ENCODE peak calls at places on chromosome 14, in five cellular contexts. One of them, this sample, is unnamed.
A peak's percentile ranks its signal among the peaks of the same experiment; 100 is the strongest.

GRCh38 chr14:94088516-94088915 is 7.4 kb downstream of the IFI27L1 start:
- DNase-seq in HepG2: no peak
- DNase-seq in HCT116: no peak
- DNase-seq in GM12878: no peak
- DNase-seq in K562: no peak
- DNase-seq in this sample: no peak

GRCh38 chr14:80206351-80206750 is 5.0 kb downstream of the DIO2 start:
- DNase-seq in GM12878: no peak
- DNase-seq in HCT116: no peak
- DNase-seq in HepG2: no peak
- DNase-seq in K562: no peak
- DNase-seq in this sample: no peak

GRCh38 chr14:40467969-40468368 is 1035.7 kb upstream of the FBXO33 start:
- DNase-seq in GM12878: no peak
- DNase-seq in HCT116: no peak
- DNase-seq in K562: no peak
- DNase-seq in HepG2: no peak
- DNase-seq in this sample: no peak

GRCh38 chr14:103073367-103073875 is 10.6 kb upstream of the LBHD2 start:
- DNase-seq in K562: no peak
- DNase-seq in GM12878: no peak
- DNase-seq in HepG2: no peak
- DNase-seq in HCT116: no peak
- DNase-seq in this sample: no peak

GRCh38 chr14:91470216-91470615 is 39.9 kb downstream of the PPP4R3A start:
- DNase-seq in GM12878: no peak
- DNase-seq in HepG2: no peak
- DNase-seq in K562: no peak
- DNase-seq in HCT116: no peak
- DNase-seq in this sample: no peak

GRCh38 chr14:34023824-34024767 is 73.2 kb upstream of the EGLN3 start:
- DNase-seq in HepG2: peak; percentile 100
- DNase-seq in HCT116: peak; percentile 2
- DNase-seq in K562: no peak
- DNase-seq in GM12878: no peak
- DNase-seq in this sample: peak; percentile 23

GRCh38 chr14:34237677-34238076 is 224.4 kb downstream of the SPTSSA start:
- DNase-seq in HepG2: peak; percentile 47
- DNase-seq in K562: no peak
- DNase-seq in HCT116: no peak
- DNase-seq in GM12878: no peak
- DNase-seq in this sample: no peak

GRCh38 chr14:85344847-85345591 is 184.9 kb upstream of the FLRT2 start:
- DNase-seq in K562: no peak
- DNase-seq in HCT116: no peak
- DNase-seq in GM12878: no peak
- DNase-seq in HepG2: no peak
- DNase-seq in this sample: no peak

GRCh38 chr14:68666206-68666730 is 126.6 kb downstream of the ZFP36L1 start:
- DNase-seq in K562: no peak
- DNase-seq in HepG2: no peak
- DNase-seq in HCT116: no peak
- DNase-seq in GM12878: no peak
- DNase-seq in this sample: no peak

GRCh38 chr14:25298238-25298637 is 248.3 kb upstream of the STXBP6 start:
- DNase-seq in GM12878: no peak
- DNase-seq in HCT116: no peak
- DNase-seq in HepG2: no peak
- DNase-seq in K562: no peak
- DNase-seq in this sample: no peak

GRCh38 chr14:72715215-72715909 is 178.5 kb downstream of the DPF3 start:
- DNase-seq in GM12878: no peak
- DNase-seq in HepG2: no peak
- DNase-seq in HCT116: no peak
- DNase-seq in K562: no peak
- DNase-seq in this sample: no peak

GRCh38 chr14:87250992-87251391 is 742.0 kb downstream of the GALC start:
- DNase-seq in GM12878: no peak
- DNase-seq in K562: no peak
- DNase-seq in HepG2: no peak
- DNase-seq in HCT116: no peak
- DNase-seq in this sample: no peak

GRCh38 chr14:21049263-21049662 is 7.1 kb downstream of the RNASE7 start:
- DNase-seq in K562: no peak
- DNase-seq in HCT116: no peak
- DNase-seq in GM12878: no peak
- DNase-seq in HepG2: no peak
- DNase-seq in this sample: no peak

GRCh38 chr14:50947446-50947845 is 3.2 kb upstream of the PYGL start:
- DNase-seq in HCT116: no peak
- DNase-seq in HepG2: peak; percentile 50
- DNase-seq in K562: no peak
- DNase-seq in GM12878: no peak
- DNase-seq in this sample: no peak

GRCh38 chr14:78425332-78425731 is 255.2 kb downstream of the NRXN3 start:
- DNase-seq in K562: no peak
- DNase-seq in HepG2: no peak
- DNase-seq in HCT116: no peak
- DNase-seq in GM12878: no peak
- DNase-seq in this sample: no peak

GRCh38 chr14:50049703-50050102 is 66.7 kb downstream of the VCPKMT start:
- DNase-seq in HCT116: no peak
- DNase-seq in GM12878: no peak
- DNase-seq in K562: no peak
- DNase-seq in HepG2: no peak
- DNase-seq in this sample: no peak

GRCh38 chr14:101076451-101077220 is 173.1 kb upstream of the RTL1 start:
- DNase-seq in HCT116: no peak
- DNase-seq in HepG2: no peak
- DNase-seq in GM12878: no peak
- DNase-seq in K562: no peak
- DNase-seq in this sample: peak; percentile 30

GRCh38 chr14:78143489-78144145 is 26.6 kb upstream of the NRXN3 start:
- DNase-seq in K562: peak; percentile 17
- DNase-seq in GM12878: no peak
- DNase-seq in HepG2: no peak
- DNase-seq in HCT116: no peak
- DNase-seq in this sample: no peak

GRCh38 chr14:54572316-54572715 is 5.4 kb downstream of the SAMD4A start:
- DNase-seq in GM12878: no peak
- DNase-seq in K562: peak; percentile 29
- DNase-seq in HCT116: no peak
- DNase-seq in HepG2: peak; percentile 41
- DNase-seq in this sample: peak; percentile 34

GRCh38 chr14:56894591-56894991 is 84.3 kb upstream of the OTX2 start:
- DNase-seq in K562: no peak
- DNase-seq in HCT116: no peak
- DNase-seq in GM12878: no peak
- DNase-seq in HepG2: no peak
- DNase-seq in this sample: no peak

GRCh38 chr14:39641224-39641623 is 209.0 kb upstream of the FBXO33 start:
- DNase-seq in HepG2: no peak
- DNase-seq in K562: no peak
- DNase-seq in GM12878: no peak
- DNase-seq in HCT116: no peak
- DNase-seq in this sample: no peak

GRCh38 chr14:104933721-104934379 is 9.2 kb downstream of the PLD4 start:
- DNase-seq in GM12878: no peak
- DNase-seq in K562: peak; percentile 30
- DNase-seq in HCT116: no peak
- DNase-seq in HepG2: no peak
- DNase-seq in this sample: peak; percentile 71

GRCh38 chr14:51597511-51597920 is 54.2 kb upstream of the FRMD6 start:
- DNase-seq in K562: no peak
- DNase-seq in HCT116: no peak
- DNase-seq in GM12878: no peak
- DNase-seq in HepG2: no peak
- DNase-seq in this sample: no peak

GRCh38 chr14:99133563-99134332 is 138.2 kb downstream of the BCL11B start:
- DNase-seq in HepG2: no peak
- DNase-seq in K562: no peak
- DNase-seq in HCT116: no peak
- DNase-seq in GM12878: no peak
- DNase-seq in this sample: peak; percentile 1

GRCh38 chr14:54654600-54654999 is 87.7 kb downstream of the SAMD4A start:
- DNase-seq in HepG2: no peak
- DNase-seq in HCT116: no peak
- DNase-seq in K562: no peak
- DNase-seq in GM12878: no peak
- DNase-seq in this sample: no peak

GRCh38 chr14:101187017-101187815 is 283.7 kb upstream of the RTL1 start:
- DNase-seq in HepG2: no peak
- DNase-seq in GM12878: no peak
- DNase-seq in K562: no peak
- DNase-seq in HCT116: no peak
- DNase-seq in this sample: peak; percentile 7

GRCh38 chr14:68910540-68910939 is 68.6 kb downstream of the ACTN1 start:
- DNase-seq in HepG2: no peak
- DNase-seq in GM12878: no peak
- DNase-seq in K562: no peak
- DNase-seq in HCT116: no peak
- DNase-seq in this sample: no peak

GRCh38 chr14:70257526-70257925 is 68.8 kb upstream of the SLC8A3 start:
- DNase-seq in HCT116: peak; percentile 60
- DNase-seq in GM12878: no peak
- DNase-seq in HepG2: no peak
- DNase-seq in K562: peak; percentile 50
- DNase-seq in this sample: no peak

DNA sequence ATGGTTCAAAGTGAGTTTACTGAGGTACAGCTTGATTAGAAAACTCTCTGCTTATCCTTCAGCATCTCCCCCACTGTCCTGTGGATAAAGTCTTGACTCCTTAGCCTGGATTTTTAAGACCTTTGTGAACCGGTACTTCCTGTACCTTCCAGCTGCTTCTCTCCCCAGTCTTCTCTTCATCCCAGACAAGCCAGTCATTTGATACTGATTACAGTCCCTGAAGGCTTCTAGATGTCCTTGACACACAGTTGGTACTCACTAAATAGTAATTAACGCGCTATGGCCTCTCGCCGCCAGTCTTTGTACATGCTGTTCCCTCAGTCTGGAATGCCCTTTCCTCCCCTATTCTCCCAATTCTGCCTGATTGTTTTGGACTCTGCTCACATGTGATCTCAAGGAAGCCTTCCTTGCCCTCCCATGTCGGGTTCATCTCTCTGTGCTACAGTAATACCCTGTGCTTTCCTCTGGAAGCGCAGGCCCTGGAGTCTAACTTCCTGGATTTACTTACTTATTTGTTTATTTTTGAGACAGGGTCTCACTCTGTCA is 50.6 kb upstream of the PTGR2 start:
- DNase-seq in GM12878: no peak
- DNase-seq in HepG2: no peak
- DNase-seq in HCT116: no peak
- DNase-seq in K562: no peak
- DNase-seq in this sample: no peak
- TF ChIP-seq ZBTB33 in GM12878: no peak
- TF ChIP-seq ZBTB33 in HepG2: no peak
- TF ChIP-seq ZBTB33 in HCT116: no peak
- TF ChIP-seq ZBTB33 in K562: no peak
- TF ChIP-seq ZBTB33 in this sample: no peak

GRCh38 chr14:24137529-24138395 is 1.8 kb downstream of the PSME1 start:
- DNase-seq in HepG2: no peak
- DNase-seq in HCT116: no peak
- DNase-seq in K562: no peak
- DNase-seq in GM12878: no peak
- DNase-seq in this sample: no peak

GRCh38 chr14:24141030-24141880 is at the start of gene EMC9:
- DNase-seq in HepG2: peak; percentile 100
- DNase-seq in HCT116: peak; percentile 99
- DNase-seq in K562: peak; percentile 94
- DNase-seq in GM12878: peak; percentile 97
- DNase-seq in this sample: peak; percentile 94

GRCh38 chr14:24138396-24139271 is 2.6 kb downstream of the PSME1 start:
- DNase-seq in K562: no peak
- DNase-seq in HepG2: no peak
- DNase-seq in HCT116: no peak
- DNase-seq in GM12878: no peak
- DNase-seq in this sample: no peak

GRCh38 chr14:24136684-24137528 is 912 bp downstream of the PSME1 start:
- DNase-seq in K562: no peak
- DNase-seq in HepG2: no peak
- DNase-seq in HCT116: no peak
- DNase-seq in GM12878: no peak
- DNase-seq in this sample: no peak

GRCh38 chr14:24139272-24139934 is 2.0 kb downstream of the EMC9 start:
- DNase-seq in K562: no peak
- DNase-seq in HepG2: peak; percentile 72
- DNase-seq in HCT116: no peak
- DNase-seq in GM12878: no peak
- DNase-seq in this sample: no peak
- TF ChIP-seq CTCF in K562: no peak
- TF ChIP-seq CTCF in HepG2: peak; percentile 25
- TF ChIP-seq CTCF in HCT116: peak; percentile 27
- TF ChIP-seq CTCF in GM12878: no peak
- TF ChIP-seq CTCF in this sample: no peak

GRCh38 chr14:46820291-46820690 is 168.7 kb upstream of the RPL10L start:
- DNase-seq in K562: no peak
- DNase-seq in GM12878: no peak
- DNase-seq in HepG2: no peak
- DNase-seq in HCT116: no peak
- DNase-seq in this sample: no peak
- TF ChIP-seq YY1 in K562: no peak
- TF ChIP-seq YY1 in GM12878: no peak
- TF ChIP-seq YY1 in HepG2: no peak
- TF ChIP-seq YY1 in HCT116: no peak
- TF ChIP-seq YY1 in this sample: no peak

GRCh38 chr14:89240414-89240813 is 176.6 kb downstream of the FOXN3 start:
- DNase-seq in GM12878: no peak
- DNase-seq in K562: no peak
- DNase-seq in HCT116: no peak
- DNase-seq in HepG2: no peak
- DNase-seq in this sample: no peak

GRCh38 chr14:89237923-89238529 is 179.0 kb downstream of the FOXN3 start:
- DNase-seq in GM12878: no peak
- DNase-seq in K562: no peak
- DNase-seq in HCT116: no peak
- DNase-seq in HepG2: no peak
- DNase-seq in this sample: peak; percentile 61

GRCh38 chr14:89232366-89233070 is 184.5 kb downstream of the FOXN3 start:
- DNase-seq in GM12878: no peak
- DNase-seq in HepG2: peak; percentile 89
- DNase-seq in K562: no peak
- DNase-seq in HCT116: no peak
- DNase-seq in this sample: no peak

GRCh38 chr14:89233184-89233583 is 183.8 kb downstream of the FOXN3 start:
- DNase-seq in GM12878: no peak
- DNase-seq in HepG2: no peak
- DNase-seq in K562: no peak
- DNase-seq in HCT116: no peak
- DNase-seq in this sample: no peak

DNA sequence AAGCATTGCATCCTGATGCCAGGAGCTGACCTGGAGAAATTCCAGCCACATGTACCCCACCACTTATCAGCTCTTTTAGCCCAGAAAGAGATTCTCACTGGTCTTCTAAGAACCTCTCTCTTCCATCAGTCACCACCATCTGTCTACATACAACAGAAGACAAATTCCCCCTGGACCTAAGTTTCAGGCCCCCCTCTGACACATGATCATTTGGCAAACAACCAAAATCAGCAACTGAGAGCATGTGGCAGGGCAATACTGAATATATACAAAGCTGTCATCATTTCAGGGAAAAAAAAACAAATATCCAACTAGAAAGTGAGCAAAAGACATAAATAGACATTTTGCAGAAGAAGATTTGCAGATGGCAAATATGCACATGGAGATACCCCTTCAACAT is 180.2 kb downstream of the FOXN3 start:
- DNase-seq in HepG2: no peak
- DNase-seq in GM12878: no peak
- DNase-seq in K562: no peak
- DNase-seq in HCT116: no peak
- DNase-seq in this sample: no peak
- TF ChIP-seq ZBTB33 in HepG2: no peak
- TF ChIP-seq ZBTB33 in GM12878: no peak
- TF ChIP-seq ZBTB33 in K562: no peak
- TF ChIP-seq ZBTB33 in HCT116: no peak
- TF ChIP-seq ZBTB33 in this sample: no peak